ENCODE peak calls at places on chromosomes 12 and 14, in seven cellular contexts. One of them, this sample, is unnamed.

GRCh38 chr12:27766587-27766986 is 13.4 kb upstream of the KLHL42 start:
- DNase-seq in mesendoderm: no peak
- DNase-seq in neuronal stem cell: no peak
- DNase-seq in mesenchymal stem cell: no peak
- DNase-seq in trophoblast cell: no peak
- DNase-seq in H1: no peak
- DNase-seq in H9: no peak
- DNase-seq in this sample: no peak

GRCh38 chr14:95533822-95534221 is 1.0 kb upstream of the GLRX5 start:
- DNase-seq in trophoblast cell: no peak
- DNase-seq in mesenchymal stem cell: no peak
- DNase-seq in neuronal stem cell: no peak
- DNase-seq in mesendoderm: peak
- DNase-seq in H1: no peak
- DNase-seq in H9: no peak
- DNase-seq in this sample: no peak

GRCh38 chr12:34291426-34291901 is 269.2 kb downstream of the ALG10 start:
- DNase-seq in mesenchymal stem cell: no peak
- DNase-seq in neuronal stem cell: no peak
- DNase-seq in trophoblast cell: no peak
- DNase-seq in H1: no peak
- DNase-seq in mesendoderm: no peak
- DNase-seq in H9: no peak
- DNase-seq in this sample: no peak

GRCh38 chr12:51889216-51890134 is 1.6 kb downstream of the ANKRD33 start:
- DNase-seq in mesendoderm: no peak
- DNase-seq in trophoblast cell: no peak
- DNase-seq in neuronal stem cell: no peak
- DNase-seq in mesenchymal stem cell: no peak
- DNase-seq in H9: peak
- DNase-seq in H1: no peak
- DNase-seq in this sample: no peak

GRCh38 chr14:23936084-23936829 is 17.3 kb upstream of the DHRS4 start:
- DNase-seq in H9: no peak
- DNase-seq in neuronal stem cell: no peak
- DNase-seq in trophoblast cell: no peak
- DNase-seq in mesendoderm: no peak
- DNase-seq in mesenchymal stem cell: no peak
- DNase-seq in H1: no peak
- DNase-seq in this sample: no peak

GRCh38 chr12:93618891-93619410 is 46.5 kb downstream of the SOCS2 start:
- DNase-seq in trophoblast cell: no peak
- DNase-seq in mesenchymal stem cell: no peak
- DNase-seq in H1: no peak
- DNase-seq in mesendoderm: no peak
- DNase-seq in H9: no peak
- DNase-seq in neuronal stem cell: no peak
- DNase-seq in this sample: no peak

GRCh38 chr14:90566481-90566880 is 169.7 kb downstream of the CALM1 start:
- DNase-seq in H1: no peak
- DNase-seq in neuronal stem cell: no peak
- DNase-seq in mesendoderm: no peak
- DNase-seq in trophoblast cell: no peak
- DNase-seq in mesenchymal stem cell: no peak
- DNase-seq in H9: no peak
- DNase-seq in this sample: no peak

GRCh38 chr12:88725592-88726143 is 145.4 kb upstream of the KITLG start:
- DNase-seq in mesendoderm: no peak
- DNase-seq in trophoblast cell: no peak
- DNase-seq in H1: no peak
- DNase-seq in neuronal stem cell: no peak
- DNase-seq in mesenchymal stem cell: no peak
- DNase-seq in H9: no peak
- DNase-seq in this sample: no peak

GRCh38 chr14:95832012-95832411 is 44.6 kb upstream of the TUNAR start:
- DNase-seq in trophoblast cell: no peak
- DNase-seq in H9: peak
- DNase-seq in neuronal stem cell: no peak
- DNase-seq in mesenchymal stem cell: no peak
- DNase-seq in mesendoderm: no peak
- DNase-seq in H1: no peak
- DNase-seq in this sample: no peak

GRCh38 chr12:41023836-41024235 is 164.3 kb upstream of the PDZRN4 start:
- DNase-seq in H9: no peak
- DNase-seq in neuronal stem cell: no peak
- DNase-seq in mesendoderm: no peak
- DNase-seq in mesenchymal stem cell: no peak
- DNase-seq in H1: no peak
- DNase-seq in trophoblast cell: no peak
- DNase-seq in this sample: no peak

GRCh38 chr12:49232940-49233841 is 31.7 kb upstream of the TUBA1C start:
- DNase-seq in trophoblast cell: no peak
- DNase-seq in neuronal stem cell: peak
- DNase-seq in H9: peak
- DNase-seq in mesenchymal stem cell: peak
- DNase-seq in mesendoderm: peak
- DNase-seq in H1: no peak
- DNase-seq in this sample: peak

GRCh38 chr14:41558527-41558926 is 48.1 kb upstream of the LRFN5 start:
- DNase-seq in trophoblast cell: no peak
- DNase-seq in H9: no peak
- DNase-seq in mesendoderm: no peak
- DNase-seq in mesenchymal stem cell: no peak
- DNase-seq in H1: no peak
- DNase-seq in neuronal stem cell: no peak
- DNase-seq in this sample: no peak

GRCh38 chr14:55519473-55520080 is 60.4 kb upstream of the KTN1 start:
- DNase-seq in mesendoderm: peak
- DNase-seq in H1: no peak
- DNase-seq in mesenchymal stem cell: no peak
- DNase-seq in trophoblast cell: peak
- DNase-seq in neuronal stem cell: no peak
- DNase-seq in H9: no peak
- DNase-seq in this sample: no peak

GRCh38 chr14:89619616-89620273 is 202.7 kb upstream of the FOXN3 start:
- DNase-seq in mesenchymal stem cell: no peak
- DNase-seq in H9: no peak
- DNase-seq in neuronal stem cell: no peak
- DNase-seq in H1: no peak
- DNase-seq in trophoblast cell: no peak
- DNase-seq in mesendoderm: no peak
- DNase-seq in this sample: no peak

GRCh38 chr12:44812062-44812461 is 64.1 kb downstream of the NELL2 start:
- DNase-seq in H9: no peak
- DNase-seq in mesendoderm: peak
- DNase-seq in trophoblast cell: no peak
- DNase-seq in neuronal stem cell: no peak
- DNase-seq in mesenchymal stem cell: no peak
- DNase-seq in H1: no peak
- DNase-seq in this sample: no peak

GRCh38 chr12:104682790-104683279 is 226.1 kb downstream of the CHST11 start:
- DNase-seq in trophoblast cell: no peak
- DNase-seq in mesenchymal stem cell: no peak
- DNase-seq in mesendoderm: no peak
- DNase-seq in H9: no peak
- DNase-seq in neuronal stem cell: no peak
- DNase-seq in H1: no peak
- DNase-seq in this sample: no peak

GRCh38 chr14:96762650-96763049 is 34.5 kb upstream of the VRK1 start:
- DNase-seq in H1: peak
- DNase-seq in neuronal stem cell: peak
- DNase-seq in mesendoderm: peak
- DNase-seq in H9: peak
- DNase-seq in trophoblast cell: peak
- DNase-seq in mesenchymal stem cell: peak
- DNase-seq in this sample: peak

GRCh38 chr12:54253240-54253639 is 26.7 kb downstream of the CBX5 start:
- DNase-seq in mesendoderm: no peak
- DNase-seq in H9: no peak
- DNase-seq in H1: no peak
- DNase-seq in mesenchymal stem cell: no peak
- DNase-seq in neuronal stem cell: no peak
- DNase-seq in trophoblast cell: no peak
- DNase-seq in this sample: no peak

GRCh38 chr14:62432955-62433354 is 612.3 kb downstream of the KCNH5 start:
- DNase-seq in H1: no peak
- DNase-seq in mesenchymal stem cell: no peak
- DNase-seq in H9: no peak
- DNase-seq in trophoblast cell: no peak
- DNase-seq in mesendoderm: no peak
- DNase-seq in neuronal stem cell: no peak
- DNase-seq in this sample: no peak

GRCh38 chr12:19190292-19191031 is 60.9 kb downstream of the PLEKHA5 start:
- DNase-seq in H9: no peak
- DNase-seq in neuronal stem cell: no peak
- DNase-seq in mesenchymal stem cell: peak
- DNase-seq in mesendoderm: peak
- DNase-seq in H1: no peak
- DNase-seq in trophoblast cell: no peak
- DNase-seq in this sample: peak

DNA sequence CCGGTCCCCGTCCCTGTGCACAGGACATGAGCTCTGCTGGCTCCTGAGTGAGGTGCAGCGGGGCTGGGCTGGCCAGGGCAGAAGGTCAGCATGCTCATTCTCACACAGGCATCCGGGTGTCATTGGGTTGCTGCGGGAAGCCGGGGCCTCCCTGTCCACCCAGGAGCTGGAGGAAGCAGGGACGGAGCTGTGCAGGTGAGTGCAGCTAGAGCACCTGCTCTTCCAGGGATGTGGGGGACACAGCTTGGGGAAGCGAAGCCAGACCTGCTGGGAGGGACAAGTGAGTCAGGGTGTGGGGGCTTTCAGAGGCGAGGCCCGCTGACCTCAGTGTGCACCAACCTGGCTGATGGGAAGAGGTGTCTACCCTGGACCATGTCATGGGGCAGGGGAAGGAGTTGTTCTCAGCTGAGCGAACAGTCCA is 23.6 kb downstream of the ASPG start:
- DNase-seq in mesendoderm: no peak
- DNase-seq in H1: no peak
- DNase-seq in trophoblast cell: no peak
- DNase-seq in H9: peak
- DNase-seq in neuronal stem cell: no peak
- DNase-seq in mesenchymal stem cell: no peak
- DNase-seq in this sample: no peak
- H2BK120ac ChIP-seq in mesendoderm: no peak
- H2BK120ac ChIP-seq in H1: no peak
- H2BK120ac ChIP-seq in trophoblast cell: no peak
- H2BK120ac ChIP-seq in H9: no peak
- H2BK120ac ChIP-seq in neuronal stem cell: no peak
- H2BK120ac ChIP-seq in mesenchymal stem cell: no peak
- H2BK120ac ChIP-seq in this sample: no peak

DNA sequence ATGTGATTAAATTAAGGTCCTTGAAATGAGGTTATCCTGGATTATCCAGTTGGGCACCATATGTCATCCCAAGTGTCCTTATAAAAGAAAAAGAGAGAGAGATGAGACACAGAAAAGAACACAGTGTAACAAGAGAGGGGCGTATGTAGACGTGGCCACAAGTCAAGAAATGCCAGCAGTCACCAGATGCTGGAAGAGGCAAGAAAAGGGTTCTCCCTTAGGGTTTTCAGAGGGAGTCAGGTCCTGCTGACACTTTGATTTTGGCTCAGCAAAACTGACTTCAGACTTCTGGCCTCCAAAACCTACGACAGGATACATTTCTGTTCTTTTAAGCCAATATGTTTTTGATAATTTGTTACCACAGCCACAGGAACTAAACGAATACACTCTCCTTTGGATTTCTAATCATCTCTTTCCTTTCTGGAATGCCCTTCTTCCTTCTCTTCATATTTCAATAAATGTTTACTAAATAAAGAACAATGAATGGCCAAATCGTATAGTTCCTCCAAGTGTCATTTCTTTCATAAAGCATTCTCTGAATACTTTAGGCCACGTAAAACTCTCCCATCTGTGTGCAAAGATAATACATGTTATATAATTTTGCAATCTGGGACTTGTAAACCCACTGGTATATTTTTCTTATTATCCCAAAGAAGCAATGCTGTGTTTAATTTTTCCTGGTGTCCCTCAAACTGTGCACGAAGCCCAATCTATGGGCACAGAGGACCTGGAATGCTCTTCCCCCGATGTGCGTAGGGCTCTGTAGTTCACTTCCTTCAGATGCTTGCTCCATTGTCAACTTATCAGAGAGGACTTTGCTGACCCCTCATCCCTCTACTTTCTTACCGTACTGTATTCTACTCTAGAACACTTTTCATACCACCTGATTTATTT is 303.6 kb downstream of the CEP128 start:
- DNase-seq in H9: no peak
- DNase-seq in neuronal stem cell: no peak
- DNase-seq in mesenchymal stem cell: no peak
- DNase-seq in H1: no peak
- DNase-seq in trophoblast cell: no peak
- DNase-seq in mesendoderm: no peak
- DNase-seq in this sample: no peak
- H3K27ac ChIP-seq in H9: no peak
- H3K27ac ChIP-seq in neuronal stem cell: no peak
- H3K27ac ChIP-seq in mesenchymal stem cell: peak
- H3K27ac ChIP-seq in H1: no peak
- H3K27ac ChIP-seq in trophoblast cell: no peak
- H3K27ac ChIP-seq in mesendoderm: no peak
- H3K27ac ChIP-seq in this sample: peak

GRCh38 chr14:74935340-74935640 is 12.2 kb upstream of the RPS6KL1 start:
- DNase-seq in trophoblast cell: no peak
- DNase-seq in mesenchymal stem cell: no peak
- DNase-seq in H1: no peak
- DNase-seq in H9: no peak
- DNase-seq in neuronal stem cell: no peak
- DNase-seq in mesendoderm: no peak
- DNase-seq in this sample: no peak

GRCh38 chr14:74933925-74934435 is 10.9 kb upstream of the RPS6KL1 start:
- DNase-seq in H1: no peak
- DNase-seq in neuronal stem cell: no peak
- DNase-seq in mesendoderm: no peak
- DNase-seq in trophoblast cell: no peak
- DNase-seq in mesenchymal stem cell: no peak
- DNase-seq in H9: no peak
- DNase-seq in this sample: no peak

GRCh38 chr14:74929242-74929641 is 6.2 kb upstream of the RPS6KL1 start:
- DNase-seq in neuronal stem cell: no peak
- DNase-seq in mesendoderm: no peak
- DNase-seq in H1: no peak
- DNase-seq in trophoblast cell: no peak
- DNase-seq in mesenchymal stem cell: no peak
- DNase-seq in H9: no peak
- DNase-seq in this sample: no peak

GRCh38 chr14:74934476-74935339 is 11.6 kb upstream of the RPS6KL1 start:
- DNase-seq in neuronal stem cell: no peak
- DNase-seq in H1: no peak
- DNase-seq in mesendoderm: peak
- DNase-seq in H9: peak
- DNase-seq in trophoblast cell: no peak
- DNase-seq in mesenchymal stem cell: no peak
- DNase-seq in this sample: no peak

GRCh38 chr14:74932401-74932901 is 9.4 kb upstream of the RPS6KL1 start:
- DNase-seq in mesendoderm: no peak
- DNase-seq in mesenchymal stem cell: no peak
- DNase-seq in H9: no peak
- DNase-seq in neuronal stem cell: no peak
- DNase-seq in trophoblast cell: no peak
- DNase-seq in H1: no peak
- DNase-seq in this sample: no peak
- H2BK120ac ChIP-seq in mesendoderm: no peak
- H2BK120ac ChIP-seq in mesenchymal stem cell: no peak
- H2BK120ac ChIP-seq in H9: no peak
- H2BK120ac ChIP-seq in neuronal stem cell: no peak
- H2BK120ac ChIP-seq in trophoblast cell: no peak
- H2BK120ac ChIP-seq in H1: no peak
- H2BK120ac ChIP-seq in this sample: no peak

GRCh38 chr14:93086441-93087055 is 29.2 kb downstream of the ITPK1 start:
- DNase-seq in H9: no peak
- DNase-seq in H1: no peak
- DNase-seq in mesenchymal stem cell: no peak
- DNase-seq in mesendoderm: peak
- DNase-seq in neuronal stem cell: no peak
- DNase-seq in trophoblast cell: no peak
- DNase-seq in this sample: no peak
- H3K27ac ChIP-seq in H9: no peak
- H3K27ac ChIP-seq in H1: peak
- H3K27ac ChIP-seq in mesenchymal stem cell: no peak
- H3K27ac ChIP-seq in mesendoderm: peak
- H3K27ac ChIP-seq in neuronal stem cell: peak
- H3K27ac ChIP-seq in trophoblast cell: no peak
- H3K27ac ChIP-seq in this sample: no peak